ENCODE peak calls at places on chromosomes 13 and 19, in seven cellular contexts. B is fibroblast of the aortic adventitia, J is H1, A is body of pancreas, Z is kidney epithelial cell, S is endothelial cell, E is WTC11. T is an unnamed sample.

GRCh38 chr13:28022848-28023518 is 34.5 kb upstream of the URAD start:
- DNase-seq in B (peak), J (peak), A (peak), Z (no peak), S (no peak), E (peak), T (peak)

GRCh38 chr19:11797491-11797890 is 832 bp upstream of the ZNF491 start:
- DNase-seq in B (peak), J (peak), A (peak), Z (peak), S (peak), E (peak), T (peak)

GRCh38 chr19:13138916-13139198 is 11.3 kb downstream of the STX10 start:
- DNase-seq in B (no peak), J (no peak), A (no peak), Z (no peak), S (no peak), E (no peak), T (no peak)

GRCh38 chr13:38008636-38009035 is 139.1 kb upstream of the TRPC4 start:
- DNase-seq in B (no peak), J (no peak), A (no peak), Z (no peak), S (no peak), E (no peak), T (no peak)

GRCh38 chr13:101455863-101456262 is 3.4 kb downstream of the ITGBL1 start:
- DNase-seq in B (peak), J (no peak), A (no peak), Z (peak), S (no peak), E (no peak), T (peak)

GRCh38 chr19:1168877-1169791 is 4.9 kb downstream of the SBNO2 start:
- DNase-seq in B (peak), J (no peak), A (peak), Z (no peak), S (no peak), E (peak), T (peak)

GRCh38 chr13:48302920-48303330 is 626 bp upstream of the RB1 start:
- DNase-seq in B (peak), J (no peak), A (no peak), Z (peak), S (no peak), E (no peak), T (no peak)

GRCh38 chr19:19554074-19555023 is 16.3 kb downstream of the CILP2 start:
- DNase-seq in B (peak), J (peak), A (peak), Z (no peak), S (peak), E (peak), T (no peak)

GRCh38 chr13:20136781-20137703 is 23.8 kb downstream of the GJA3 start:
- DNase-seq in B (no peak), J (peak), A (peak), Z (no peak), S (peak), E (peak), T (no peak)

GRCh38 chr19:13262450-13262849 is 112.2 kb downstream of the IER2 start:
- DNase-seq in B (peak), J (no peak), A (no peak), Z (peak), S (no peak), E (no peak), T (peak)

GRCh38 chr19:30288957-30289735 is 83.0 kb upstream of the ZNF536 start:
- DNase-seq in B (no peak), J (no peak), A (no peak), Z (no peak), S (no peak), E (no peak), T (no peak)

GRCh38 chr13:104327217-104327616 is 1261.0 kb upstream of the SLC10A2 start:
- DNase-seq in B (no peak), J (no peak), A (no peak), Z (no peak), S (no peak), E (no peak), T (no peak)

GRCh38 chr19:51372649-51373504 is at the start of gene NKG7:
- DNase-seq in B (no peak), J (no peak), A (no peak), Z (no peak), S (no peak), E (no peak), T (no peak)

GRCh38 chr13:94390881-94391280 is 88.6 kb downstream of the DCT start:
- DNase-seq in B (peak), J (no peak), A (no peak), Z (no peak), S (no peak), E (no peak), T (no peak)

GRCh38 chr13:75455962-75456361 is 26.0 kb downstream of the TBC1D4 start:
- DNase-seq in B (no peak), J (no peak), A (no peak), Z (no peak), S (no peak), E (no peak), T (no peak)

GRCh38 chr13:108915634-108916497 is 286.5 kb downstream of the MYO16 start:
- DNase-seq in B (peak), J (no peak), A (peak), Z (peak), S (no peak), E (peak), T (peak)

GRCh38 chr13:108919036-108919907 is 289.9 kb downstream of the MYO16 start:
- DNase-seq in B (no peak), J (no peak), A (no peak), Z (no peak), S (no peak), E (no peak), T (no peak)

GRCh38 chr13:108911807-108912206 is 282.4 kb downstream of the MYO16 start:
- DNase-seq in B (no peak), J (no peak), A (no peak), Z (no peak), S (no peak), E (no peak), T (no peak)

GRCh38 chr13:108917581-108917980 is 288.2 kb downstream of the MYO16 start:
- DNase-seq in B (peak), J (no peak), A (no peak), Z (no peak), S (no peak), E (no peak), T (peak)

DNA sequence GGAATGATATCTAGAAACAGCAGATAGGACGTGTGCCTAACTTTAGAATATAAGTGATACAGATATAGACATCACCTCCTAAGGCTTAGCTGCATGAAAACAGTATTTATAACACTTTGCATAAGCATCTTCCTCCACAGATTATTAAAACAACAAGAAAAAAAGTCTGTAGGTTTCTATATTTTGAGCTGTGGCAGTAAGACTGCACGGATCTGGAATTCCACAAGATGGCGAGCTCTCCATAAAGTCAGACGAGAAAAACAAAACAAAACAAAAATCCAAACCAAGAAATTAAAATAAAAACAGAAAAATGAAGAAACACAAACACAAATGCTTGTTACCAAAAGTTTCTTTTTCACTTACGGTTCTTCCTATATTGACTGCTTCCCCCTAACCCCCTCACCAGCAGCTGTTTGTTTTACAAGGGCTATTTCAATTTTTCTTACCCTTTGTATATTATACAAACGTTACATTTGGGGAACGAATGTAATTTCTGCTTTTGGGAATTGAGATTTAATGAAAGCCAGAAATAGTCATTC is 285.8 kb downstream of the MYO16 start:
- DNase-seq in B (peak), J (no peak), A (no peak), Z (no peak), S (no peak), E (no peak), T (peak)
- TF ChIP-seq CTCF in B (peak), J (peak), A (peak), Z (peak), S (peak), E (no peak), T (peak)

GRCh38 chr13:51221674-51222509 is at the start of gene FAM124A:
- DNase-seq in B (no peak), J (peak), A (peak), Z (no peak), S (peak), E (peak), T (no peak)
- TF ChIP-seq CTCF in B (no peak), J (peak), A (no peak), Z (no peak), S (peak), E (no peak), T (peak)

GRCh38 chr13:71242191-71242590 is 624.8 kb downstream of the DACH1 start:
- DNase-seq in B (no peak), J (no peak), A (no peak), Z (no peak), S (no peak), E (no peak), T (no peak)

GRCh38 chr13:71237332-71237731 is 629.7 kb downstream of the DACH1 start:
- DNase-seq in B (no peak), J (no peak), A (no peak), Z (no peak), S (no peak), E (no peak), T (no peak)

GRCh38 chr13:71244181-71244580 is 622.8 kb downstream of the DACH1 start:
- DNase-seq in B (no peak), J (no peak), A (no peak), Z (no peak), S (no peak), E (no peak), T (no peak)

GRCh38 chr13:71240906-71241305 is 626.1 kb downstream of the DACH1 start:
- DNase-seq in B (no peak), J (no peak), A (no peak), Z (no peak), S (no peak), E (no peak), T (no peak)
- TF ChIP-seq CTCF in B (no peak), J (peak), A (peak), Z (peak), S (no peak), E (no peak), T (no peak)

DNA sequence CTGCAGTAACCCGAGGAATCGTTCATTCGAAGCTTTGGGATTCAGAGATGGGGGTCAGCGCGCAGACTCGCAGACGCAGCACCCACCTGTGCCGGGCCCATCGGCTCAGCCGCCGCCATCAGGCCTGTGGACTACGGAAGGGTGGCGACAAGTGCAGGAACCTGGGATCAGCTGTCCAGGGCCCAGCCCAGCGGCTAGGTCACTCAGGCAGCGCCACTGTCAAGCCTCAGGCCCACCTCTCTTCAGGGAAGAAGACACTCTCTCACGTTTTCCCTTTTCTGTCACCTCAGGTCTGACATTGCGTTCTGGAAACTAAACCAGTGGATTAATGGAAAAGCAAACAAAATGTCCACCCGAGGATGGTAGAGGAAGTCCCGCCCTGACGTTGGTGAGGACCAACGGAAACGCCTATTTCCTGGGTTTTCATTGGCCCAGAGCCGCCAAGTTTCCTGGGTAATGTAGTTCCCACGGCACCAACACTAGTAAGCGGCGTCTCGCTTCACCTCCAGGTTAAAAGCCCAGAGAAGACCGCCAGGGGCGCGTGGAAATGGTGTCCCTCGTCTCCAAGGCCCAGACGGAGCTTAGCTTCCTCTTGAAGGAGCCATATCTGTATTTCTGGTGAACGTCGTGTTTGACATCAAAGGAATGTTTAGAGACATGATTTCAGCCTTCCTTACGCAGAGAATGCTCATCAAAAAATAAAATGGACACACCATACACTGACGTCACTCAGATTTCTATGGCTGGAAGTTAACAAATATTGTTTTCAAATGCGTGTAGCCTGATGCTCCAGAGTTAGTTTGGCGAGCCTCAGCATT is at the start of gene ZNF772:
- DNase-seq in B (peak), J (peak), A (peak), Z (peak), S (peak), E (peak), T (peak)
- TF ChIP-seq CTCF in B (peak), J (peak), A (peak), Z (peak), S (peak), E (no peak), T (peak)

GRCh38 chr13:98216711-98217110 is 39.6 kb upstream of the RNF113B start:
- DNase-seq in B (no peak), J (no peak), A (no peak), Z (no peak), S (no peak), E (no peak), T (no peak)

GRCh38 chr13:98214707-98215106 is 37.6 kb upstream of the RNF113B start:
- DNase-seq in B (no peak), J (no peak), A (peak), Z (no peak), S (no peak), E (no peak), T (no peak)

GRCh38 chr13:98216135-98216565 is 39.1 kb upstream of the RNF113B start:
- DNase-seq in B (peak), J (no peak), A (peak), Z (peak), S (no peak), E (no peak), T (peak)

GRCh38 chr13:98214008-98214643 is 37.1 kb upstream of the RNF113B start:
- DNase-seq in B (peak), J (no peak), A (no peak), Z (no peak), S (no peak), E (peak), T (peak)

GRCh38 chr13:98215508-98215907 is 38.4 kb upstream of the RNF113B start:
- DNase-seq in B (no peak), J (no peak), A (no peak), Z (no peak), S (no peak), E (no peak), T (no peak)
- TF ChIP-seq CTCF in B (no peak), J (no peak), A (no peak), Z (no peak), S (no peak), E (no peak), T (no peak)

DNA sequence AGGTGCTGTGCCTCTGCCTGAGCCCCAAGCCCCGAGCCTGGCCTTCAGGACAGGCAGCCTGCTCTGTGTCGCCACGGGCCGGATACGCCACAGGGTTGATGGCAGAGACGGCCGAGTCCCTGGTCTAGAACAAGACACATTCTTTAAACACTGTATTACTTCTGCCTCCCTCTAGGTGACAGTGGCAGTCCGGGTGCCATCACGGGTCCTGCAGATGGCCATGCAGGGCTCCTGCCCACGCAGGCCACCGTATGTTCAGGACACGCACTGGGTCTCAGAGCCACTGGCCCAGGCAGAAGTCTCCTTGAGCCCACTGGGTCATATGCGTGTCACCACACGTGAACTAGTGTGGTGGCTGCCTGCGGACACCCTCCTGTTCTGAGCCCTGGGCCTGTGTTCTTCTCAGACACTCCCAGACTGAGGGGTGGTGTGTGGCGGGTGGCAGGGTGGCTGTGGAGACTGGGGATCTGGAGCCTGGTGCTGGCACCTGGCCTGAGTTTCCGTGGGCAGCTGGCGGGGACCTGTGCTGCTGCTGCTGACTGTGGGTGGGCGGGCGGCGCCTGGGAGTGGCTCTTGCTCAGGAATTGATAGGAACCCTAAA is 4.4 kb downstream of the PLEKHJ1 start:
- DNase-seq in B (no peak), J (no peak), A (no peak), Z (no peak), S (no peak), E (no peak), T (no peak)
- TF ChIP-seq CTCF in B (peak), J (peak), A (no peak), Z (no peak), S (no peak), E (no peak), T (peak)